ENCODE peak calls at places on chromosomes 3 and 15, in five cellular contexts. M, P, E, Q and J are unnamed samples.
A peak's percentile ranks its signal among the peaks of the same experiment; 100 is the strongest.

GRCh38 chr3:15636028-15636709 is 34.6 kb downstream of the BTD start:
- DNase-seq in P (peak; percentile 67), E (peak; percentile 10), M (peak; percentile 97), Q (no peak), J (peak; percentile 97)

GRCh38 chr15:78673917-78674444 is 33.0 kb upstream of the CHRNB4 start:
- DNase-seq in M (no peak), Q (no peak), E (no peak), P (no peak), J (no peak)

GRCh38 chr15:58475573-58476524 is 44.1 kb downstream of the LIPC start:
- DNase-seq in Q (no peak), P (no peak), M (peak; percentile 88), E (peak; percentile 17), J (peak; percentile 86)

GRCh38 chr3:45453083-45453482 is 64.7 kb downstream of the LARS2 start:
- DNase-seq in Q (no peak), M (no peak), P (no peak), E (no peak), J (no peak)

GRCh38 chr3:49570033-49570654 is 15.9 kb downstream of the BSN start:
- DNase-seq in Q (no peak), E (no peak), P (no peak), M (no peak), J (no peak)

GRCh38 chr15:69129026-69129385 is 31.4 kb upstream of the GLCE start:
- DNase-seq in M (no peak), P (no peak), Q (no peak), E (no peak), J (no peak)

GRCh38 chr3:136734382-136735070 is 17.7 kb downstream of the STAG1 start:
- DNase-seq in E (no peak), M (no peak), P (no peak), Q (no peak), J (no peak)

GRCh38 chr3:14949126-14949525 is 1.7 kb downstream of the NR2C2 start:
- DNase-seq in P (no peak), E (no peak), Q (no peak), M (no peak), J (peak; percentile 40)

GRCh38 chr3:183428140-183429023 is at the start of gene MCF2L2:
- DNase-seq in P (peak; percentile 16), E (peak; percentile 81), Q (peak; percentile 84), M (peak; percentile 24), J (peak; percentile 64)

GRCh38 chr3:141632779-141633374 is 105.2 kb upstream of the RNF7 start:
- DNase-seq in E (no peak), Q (no peak), M (no peak), P (no peak), J (no peak)

GRCh38 chr15:99103279-99103678 is 1.6 kb upstream of the SYNM start:
- DNase-seq in M (no peak), P (no peak), Q (no peak), E (no peak), J (no peak)

GRCh38 chr15:39774688-39775267 is 7.9 kb downstream of the FSIP1 start:
- DNase-seq in P (no peak), Q (no peak), M (no peak), E (peak; percentile 33), J (no peak)

GRCh38 chr3:162777118-162777517 is 1280.5 kb downstream of the OTOL1 start:
- DNase-seq in Q (no peak), M (no peak), E (no peak), P (no peak), J (no peak)

GRCh38 chr3:36597422-36597821 is 166.9 kb downstream of the DCLK3 start:
- DNase-seq in E (no peak), P (no peak), Q (no peak), M (peak; percentile 43), J (peak; percentile 50)

GRCh38 chr3:37907906-37908305 is 46.2 kb downstream of the CTDSPL start:
- DNase-seq in Q (no peak), E (peak; percentile 93), M (peak; percentile 49), P (no peak), J (no peak)

GRCh38 chr15:99090011-99090699 is 14.7 kb upstream of the SYNM start:
- DNase-seq in M (peak; percentile 8), P (no peak), Q (no peak), E (peak; percentile 82), J (no peak)

GRCh38 chr15:93862791-93863190 is 368.6 kb upstream of the MCTP2 start:
- DNase-seq in M (no peak), Q (no peak), P (no peak), E (no peak), J (no peak)

GRCh38 chr3:128665362-128666021 is 14.9 kb upstream of the RPN1 start:
- DNase-seq in E (no peak), P (no peak), M (no peak), Q (no peak), J (no peak)

GRCh38 chr3:155714295-155714718 is 30.6 kb downstream of the PLCH1 start:
- DNase-seq in M (no peak), Q (no peak), E (no peak), P (no peak), J (no peak)

DNA sequence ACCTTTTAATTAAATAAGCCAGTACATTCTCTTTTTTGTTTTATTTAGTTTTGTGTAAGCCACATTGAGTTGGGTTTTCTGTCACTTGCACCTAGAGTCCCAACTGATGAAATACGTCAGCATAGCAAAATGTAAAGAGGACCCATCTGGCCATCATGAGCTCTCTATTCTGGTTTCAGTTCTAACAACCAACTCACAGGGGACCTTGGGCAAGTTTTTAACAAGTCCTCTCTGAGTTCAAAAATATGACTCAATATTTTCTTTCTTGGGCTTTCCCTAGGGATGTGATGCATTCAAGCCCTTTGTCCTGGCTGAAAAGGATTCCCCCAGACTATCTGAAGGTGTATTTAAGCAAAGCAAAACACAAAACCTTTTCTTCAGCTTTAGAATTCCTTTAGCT is 32.9 kb downstream of the PLCH1 start:
- DNase-seq in M (no peak), E (no peak), P (no peak), Q (no peak), J (peak; percentile 46)
- H3K4me2 ChIP-seq in M (no peak overlapping the region), E (no peak overlapping the region), P (no peak overlapping the region), Q (no peak overlapping the region), J (no peak overlapping the region)

GRCh38 chr3:50607271-50608091 is 4.1 kb downstream of the CISH start:
- DNase-seq in P (no peak), M (no peak), E (no peak), Q (no peak), J (no peak)
- H3K4me3 ChIP-seq in P (no peak overlapping the region), M (no peak overlapping the region), E (no peak overlapping the region), Q (no peak overlapping the region), J (no peak overlapping the region)

GRCh38 chr3:94004301-94004910 is 24.0 kb downstream of the STX19 start:
- DNase-seq in M (peak; percentile 70), E (peak; percentile 67), P (peak; percentile 37), Q (no peak), J (peak; percentile 83)
- H2AFZ ChIP-seq in M (peak overlapping the region; percentile 27), E (peak overlapping the region; percentile 42), P (no peak overlapping the region), Q (no peak overlapping the region), J (peak overlapping the region; percentile 89)

GRCh38 chr3:160009525-160009924 is 20.9 kb downstream of the IL12A start:
- DNase-seq in P (no peak), E (no peak), Q (no peak), M (no peak), J (no peak)

GRCh38 chr3:160008979-160009378 is 20.3 kb downstream of the IL12A start:
- DNase-seq in P (no peak), M (no peak), E (no peak), Q (no peak), J (no peak)

GRCh38 chr3:160012108-160012507 is 23.5 kb downstream of the IL12A start:
- DNase-seq in Q (no peak), P (no peak), E (peak; percentile 61), M (no peak), J (no peak)

GRCh38 chr3:160006282-160007163 is 17.9 kb downstream of the IL12A start:
- DNase-seq in P (peak; percentile 73), E (peak; percentile 42), Q (no peak), M (peak; percentile 60), J (peak; percentile 82)

GRCh38 chr3:160010578-160010977 is 21.9 kb downstream of the IL12A start:
- DNase-seq in M (no peak), Q (no peak), E (no peak), P (no peak), J (no peak)
- H3K4me2 ChIP-seq in M (no peak overlapping the region), Q (no peak overlapping the region), E (peak overlapping the region; percentile 26), P (no peak overlapping the region), J (no peak overlapping the region)

GRCh38 chr3:181726351-181727121 is 14.8 kb downstream of the SOX2 start:
- DNase-seq in E (no peak), P (no peak), Q (peak; percentile 84), M (peak; percentile 48), J (no peak)
- H3K4me3 ChIP-seq in E (peak overlapping the region; percentile 65), P (no peak overlapping the region), Q (peak overlapping the region; percentile 40), M (no peak overlapping the region), J (no peak overlapping the region)

DNA sequence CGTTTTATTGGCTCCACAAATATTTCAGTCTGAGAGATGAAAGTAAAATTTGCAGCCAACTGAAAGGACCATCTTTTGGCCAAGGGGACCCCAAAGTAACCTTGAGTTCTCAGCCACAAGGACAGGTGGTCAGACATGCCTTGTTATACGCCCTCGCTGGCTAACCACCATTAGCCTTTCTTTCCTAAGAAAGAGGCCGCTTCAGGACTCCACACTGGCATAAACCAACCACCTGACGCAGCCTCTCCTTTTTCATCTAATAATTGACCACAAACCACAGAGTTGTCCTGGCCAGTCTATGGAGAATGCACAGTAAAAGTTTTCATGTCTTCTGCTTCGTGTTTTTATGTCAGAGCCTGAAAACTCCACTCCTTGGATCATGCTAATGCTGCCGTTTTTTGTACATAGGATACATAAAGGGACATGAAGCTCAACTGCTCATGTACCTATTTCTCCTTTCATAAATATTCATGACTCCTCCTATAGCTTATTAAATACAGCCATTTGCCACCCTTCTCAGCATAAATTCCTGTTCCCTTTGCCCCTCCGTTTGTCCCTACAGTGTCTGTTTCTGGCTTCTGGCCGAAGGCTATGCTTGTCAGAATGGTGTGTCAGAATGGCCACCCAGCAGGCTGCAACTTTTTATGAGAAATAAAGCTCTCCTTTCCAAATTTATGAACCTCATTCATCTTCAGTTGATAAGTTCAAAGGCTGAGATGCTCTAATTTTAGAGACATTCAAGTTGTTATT is 374.1 kb upstream of the RBMS3 start:
- DNase-seq in P (no peak), Q (no peak), E (no peak), M (no peak), J (no peak)
- H2AFZ ChIP-seq in P (no peak overlapping the region), Q (no peak overlapping the region), E (no peak overlapping the region), M (no peak overlapping the region), J (no peak overlapping the region)

GRCh38 chr3:146165844-146166243 is 4.9 kb upstream of the PLOD2 start:
- DNase-seq in E (no peak), P (no peak), M (no peak), Q (no peak), J (peak; percentile 21)
- H3K4me2 ChIP-seq in E (no peak overlapping the region), P (no peak overlapping the region), M (no peak overlapping the region), Q (no peak overlapping the region), J (peak overlapping the region; percentile 79)